ENCODE peak calls at places on chromosome 20, in six cellular contexts. C is amygdala; M is stimulated activated CD4-positive, alpha-beta T cell treated with anti-CD3 and anti-CD28 coated beads, Interleukin-12 subunit alpha, Interleukin-12 subunit beta, amount 100 ng/mL, for 4 hours; V is stomach; H is effector CD8-positive, alpha-beta T cell; J is GM20000. K is an unnamed sample.

GRCh38 chr20:8116067-8116811 is 15.8 kb upstream of the PLCB1 start:
- DNase-seq in M (no peak), J (no peak), H (no peak), C (no peak), V (no peak), K (no peak)

GRCh38 chr20:30168025-30168799 is 1089.3 kb upstream of the DEFB115 start:
- DNase-seq in J (peak), M (peak), V (no peak), C (no peak), H (peak), K (no peak)

GRCh38 chr20:3262566-3262965 is 23.6 kb upstream of the SLC4A11 start:
- DNase-seq in V (no peak), J (no peak), M (no peak), H (no peak), C (no peak), K (no peak)

GRCh38 chr20:4956200-4956810 is 45.0 kb downstream of the SLC23A2 start:
- DNase-seq in V (no peak), J (peak), C (no peak), M (no peak), H (no peak), K (no peak)

GRCh38 chr20:8844179-8844578 is 224.7 kb upstream of the PLCB4 start:
- DNase-seq in H (no peak), M (no peak), V (no peak), C (no peak), J (no peak), K (no peak)

GRCh38 chr20:17061721-17062120 is 165.1 kb upstream of the PCSK2 start:
- DNase-seq in J (no peak), V (no peak), M (no peak), C (no peak), H (no peak), K (no peak)

GRCh38 chr20:9837634-9838033 is 1.2 kb downstream of the PAK5 start:
- DNase-seq in J (no peak), V (no peak), C (no peak), H (no peak), M (no peak), K (no peak)

GRCh38 chr20:9068896-9069663 is at the start of gene PLCB4:
- DNase-seq in V (peak), C (peak), H (no peak), M (no peak), J (no peak), K (peak)

GRCh38 chr20:17652411-17652810 is 29.6 kb downstream of the RRBP1 start:
- DNase-seq in J (no peak), H (no peak), M (no peak), C (no peak), V (no peak), K (no peak)

GRCh38 chr20:47927944-47928343 is 142.7 kb upstream of the SULF2 start:
- DNase-seq in M (no peak), C (no peak), H (no peak), V (no peak), J (no peak), K (no peak)

GRCh38 chr20:50611128-50611810 is 80.1 kb downstream of the RIPOR3 start:
- DNase-seq in M (no peak), J (no peak), H (no peak), C (no peak), V (no peak), K (no peak)

GRCh38 chr20:24448170-24448569 is 21.3 kb upstream of the SYNDIG1 start:
- DNase-seq in C (no peak), M (no peak), V (no peak), J (no peak), H (no peak), K (no peak)